ENCODE peak calls at places on chromosomes 16 and 17, in eight cellular contexts. One of them, this sample, is unnamed. For H3K4me1, the result is how much of the 10 kb centered on the place peaks cover.

GRCh38 chr17:81631482-81631881 is 5.4 kb downstream of the NPLOC4 start:
- DNase-seq in CD8-positive, alpha-beta T cell: no peak
- DNase-seq in upper lobe of left lung: no peak
- DNase-seq in naive thymus-derived CD4-positive, alpha-beta T cell: no peak
- DNase-seq in keratinocyte: no peak
- DNase-seq in CD8-positive, alpha-beta memory T cell: no peak
- DNase-seq in mammary epithelial cell: no peak
- DNase-seq in ascending aorta: no peak
- DNase-seq in this sample: no peak

GRCh38 chr16:71358464-71359031 is at the start of gene CALB2:
- DNase-seq in CD8-positive, alpha-beta T cell: peak
- DNase-seq in upper lobe of left lung: peak
- DNase-seq in naive thymus-derived CD4-positive, alpha-beta T cell: peak
- DNase-seq in keratinocyte: no peak
- DNase-seq in CD8-positive, alpha-beta memory T cell: peak
- DNase-seq in mammary epithelial cell: peak
- DNase-seq in ascending aorta: peak
- DNase-seq in this sample: no peak

GRCh38 chr17:82065193-82065637 is 389 bp downstream of the DUS1L start:
- DNase-seq in CD8-positive, alpha-beta T cell: no peak
- DNase-seq in upper lobe of left lung: no peak
- DNase-seq in naive thymus-derived CD4-positive, alpha-beta T cell: no peak
- DNase-seq in keratinocyte: no peak
- DNase-seq in CD8-positive, alpha-beta memory T cell: peak
- DNase-seq in mammary epithelial cell: peak
- DNase-seq in ascending aorta: no peak
- DNase-seq in this sample: no peak

GRCh38 chr16:1641261-1641660 is 29.1 kb downstream of the CRAMP1 start:
- DNase-seq in CD8-positive, alpha-beta T cell: no peak
- DNase-seq in upper lobe of left lung: no peak
- DNase-seq in naive thymus-derived CD4-positive, alpha-beta T cell: no peak
- DNase-seq in keratinocyte: no peak
- DNase-seq in CD8-positive, alpha-beta memory T cell: no peak
- DNase-seq in mammary epithelial cell: no peak
- DNase-seq in ascending aorta: no peak
- DNase-seq in this sample: no peak

GRCh38 chr17:15882777-15883176 is 62.2 kb upstream of the ADORA2B start:
- DNase-seq in CD8-positive, alpha-beta T cell: no peak
- DNase-seq in upper lobe of left lung: no peak
- DNase-seq in naive thymus-derived CD4-positive, alpha-beta T cell: no peak
- DNase-seq in keratinocyte: no peak
- DNase-seq in CD8-positive, alpha-beta memory T cell: no peak
- DNase-seq in mammary epithelial cell: no peak
- DNase-seq in ascending aorta: no peak
- DNase-seq in this sample: no peak

GRCh38 chr16:1781758-1782407 is 488 bp downstream of the SPSB3 start:
- DNase-seq in CD8-positive, alpha-beta T cell: no peak
- DNase-seq in upper lobe of left lung: no peak
- DNase-seq in naive thymus-derived CD4-positive, alpha-beta T cell: peak
- DNase-seq in keratinocyte: no peak
- DNase-seq in CD8-positive, alpha-beta memory T cell: peak
- DNase-seq in mammary epithelial cell: peak
- DNase-seq in ascending aorta: no peak
- DNase-seq in this sample: no peak

GRCh38 chr17:70560471-70560870 is 391.1 kb downstream of the KCNJ2 start:
- DNase-seq in CD8-positive, alpha-beta T cell: no peak
- DNase-seq in upper lobe of left lung: no peak
- DNase-seq in naive thymus-derived CD4-positive, alpha-beta T cell: no peak
- DNase-seq in keratinocyte: no peak
- DNase-seq in CD8-positive, alpha-beta memory T cell: no peak
- DNase-seq in mammary epithelial cell: no peak
- DNase-seq in ascending aorta: no peak
- DNase-seq in this sample: no peak

GRCh38 chr17:59331929-59332889 is 754 bp downstream of the YPEL2 start:
- DNase-seq in CD8-positive, alpha-beta T cell: peak
- DNase-seq in upper lobe of left lung: peak
- DNase-seq in naive thymus-derived CD4-positive, alpha-beta T cell: peak
- DNase-seq in keratinocyte: no peak
- DNase-seq in CD8-positive, alpha-beta memory T cell: peak
- DNase-seq in mammary epithelial cell: peak
- DNase-seq in ascending aorta: peak
- DNase-seq in this sample: no peak

GRCh38 chr16:11711662-11712061 is 31.0 kb downstream of the TXNDC11 start:
- DNase-seq in CD8-positive, alpha-beta T cell: no peak
- DNase-seq in upper lobe of left lung: no peak
- DNase-seq in naive thymus-derived CD4-positive, alpha-beta T cell: no peak
- DNase-seq in keratinocyte: no peak
- DNase-seq in CD8-positive, alpha-beta memory T cell: no peak
- DNase-seq in mammary epithelial cell: no peak
- DNase-seq in ascending aorta: no peak
- DNase-seq in this sample: no peak

GRCh38 chr17:47698749-47699535 is 5.0 kb downstream of the TBKBP1 start:
- DNase-seq in CD8-positive, alpha-beta T cell: peak
- DNase-seq in upper lobe of left lung: peak
- DNase-seq in naive thymus-derived CD4-positive, alpha-beta T cell: peak
- DNase-seq in keratinocyte: no peak
- DNase-seq in CD8-positive, alpha-beta memory T cell: peak
- DNase-seq in mammary epithelial cell: peak
- DNase-seq in ascending aorta: no peak
- DNase-seq in this sample: no peak

GRCh38 chr16:79607587-79607986 is 7.0 kb upstream of the MAF start:
- DNase-seq in CD8-positive, alpha-beta T cell: no peak
- DNase-seq in upper lobe of left lung: no peak
- DNase-seq in naive thymus-derived CD4-positive, alpha-beta T cell: no peak
- DNase-seq in keratinocyte: no peak
- DNase-seq in CD8-positive, alpha-beta memory T cell: no peak
- DNase-seq in mammary epithelial cell: peak
- DNase-seq in ascending aorta: no peak
- DNase-seq in this sample: no peak

GRCh38 chr16:53611151-53611802 is 92.4 kb downstream of the RPGRIP1L start:
- DNase-seq in CD8-positive, alpha-beta T cell: no peak
- DNase-seq in upper lobe of left lung: no peak
- DNase-seq in naive thymus-derived CD4-positive, alpha-beta T cell: no peak
- DNase-seq in keratinocyte: no peak
- DNase-seq in CD8-positive, alpha-beta memory T cell: no peak
- DNase-seq in mammary epithelial cell: no peak
- DNase-seq in ascending aorta: no peak
- DNase-seq in this sample: no peak

GRCh38 chr17:72516772-72517399 is 396.1 kb downstream of the SOX9 start:
- DNase-seq in CD8-positive, alpha-beta T cell: no peak
- DNase-seq in upper lobe of left lung: no peak
- DNase-seq in naive thymus-derived CD4-positive, alpha-beta T cell: no peak
- DNase-seq in keratinocyte: no peak
- DNase-seq in CD8-positive, alpha-beta memory T cell: no peak
- DNase-seq in mammary epithelial cell: no peak
- DNase-seq in ascending aorta: no peak
- DNase-seq in this sample: no peak

GRCh38 chr17:72518810-72519597 is 398.2 kb downstream of the SOX9 start:
- DNase-seq in CD8-positive, alpha-beta T cell: no peak
- DNase-seq in upper lobe of left lung: no peak
- DNase-seq in naive thymus-derived CD4-positive, alpha-beta T cell: no peak
- DNase-seq in keratinocyte: no peak
- DNase-seq in CD8-positive, alpha-beta memory T cell: no peak
- DNase-seq in mammary epithelial cell: no peak
- DNase-seq in ascending aorta: no peak
- DNase-seq in this sample: no peak

GRCh38 chr17:72517413-72518237 is 396.8 kb downstream of the SOX9 start:
- DNase-seq in CD8-positive, alpha-beta T cell: no peak
- DNase-seq in upper lobe of left lung: no peak
- DNase-seq in naive thymus-derived CD4-positive, alpha-beta T cell: no peak
- DNase-seq in keratinocyte: no peak
- DNase-seq in CD8-positive, alpha-beta memory T cell: no peak
- DNase-seq in mammary epithelial cell: no peak
- DNase-seq in ascending aorta: no peak
- DNase-seq in this sample: no peak

GRCh38 chr17:72519598-72519936 is 398.7 kb downstream of the SOX9 start:
- DNase-seq in CD8-positive, alpha-beta T cell: no peak
- DNase-seq in upper lobe of left lung: no peak
- DNase-seq in naive thymus-derived CD4-positive, alpha-beta T cell: no peak
- DNase-seq in keratinocyte: no peak
- DNase-seq in CD8-positive, alpha-beta memory T cell: no peak
- DNase-seq in mammary epithelial cell: no peak
- DNase-seq in ascending aorta: no peak
- DNase-seq in this sample: no peak

GRCh38 chr17:72518333-72518732 is 397.5 kb downstream of the SOX9 start:
- DNase-seq in CD8-positive, alpha-beta T cell: no peak
- DNase-seq in upper lobe of left lung: no peak
- DNase-seq in naive thymus-derived CD4-positive, alpha-beta T cell: no peak
- DNase-seq in keratinocyte: no peak
- DNase-seq in CD8-positive, alpha-beta memory T cell: no peak
- DNase-seq in mammary epithelial cell: no peak
- DNase-seq in ascending aorta: no peak
- DNase-seq in this sample: no peak
- H3K4me1 ChIP-seq in CD8-positive, alpha-beta T cell: under half
- H3K4me1 ChIP-seq in upper lobe of left lung: under half
- H3K4me1 ChIP-seq in naive thymus-derived CD4-positive, alpha-beta T cell: under half
- H3K4me1 ChIP-seq in keratinocyte: under half
- H3K4me1 ChIP-seq in CD8-positive, alpha-beta memory T cell: under half
- H3K4me1 ChIP-seq in mammary epithelial cell: under half
- H3K4me1 ChIP-seq in ascending aorta: under half
- H3K4me1 ChIP-seq in this sample: under half

DNA sequence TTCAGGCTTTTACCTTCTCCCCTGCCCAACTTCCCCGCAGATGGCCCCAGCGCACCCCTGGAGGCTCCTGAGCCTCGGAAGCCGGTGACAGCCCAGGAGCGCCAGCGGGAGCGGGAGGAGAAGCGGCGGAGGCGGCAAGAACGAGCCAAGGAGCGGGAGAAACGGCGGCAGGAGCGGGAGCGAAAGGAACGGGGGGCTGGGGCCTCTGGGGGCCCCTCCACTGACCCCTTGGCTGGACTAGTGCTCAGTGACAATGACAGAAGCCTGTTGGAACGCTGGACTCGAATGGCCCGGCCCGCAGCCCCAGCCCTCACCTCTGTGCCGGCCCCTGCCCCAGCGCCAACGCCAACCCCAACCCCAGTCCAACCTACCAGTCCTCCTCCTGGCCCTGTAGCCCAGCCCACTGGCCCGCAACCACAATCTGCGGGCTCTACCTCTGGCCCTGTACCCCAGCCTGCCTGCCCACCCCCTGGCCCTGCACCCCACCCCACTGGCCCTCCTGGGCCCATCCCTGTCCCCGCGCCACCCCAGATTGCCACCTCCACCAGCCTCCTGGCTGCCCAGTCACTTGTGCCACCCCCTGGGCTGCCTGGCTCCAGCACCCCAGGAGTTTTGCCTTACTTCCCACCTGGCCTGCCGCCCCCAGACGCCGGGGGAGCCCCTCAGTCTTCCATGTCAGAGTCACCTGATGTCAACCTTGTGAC is 3.6 kb downstream of the MAPK7 start:
- DNase-seq in CD8-positive, alpha-beta T cell: no peak
- DNase-seq in upper lobe of left lung: no peak
- DNase-seq in naive thymus-derived CD4-positive, alpha-beta T cell: no peak
- DNase-seq in keratinocyte: no peak
- DNase-seq in CD8-positive, alpha-beta memory T cell: no peak
- DNase-seq in mammary epithelial cell: no peak
- DNase-seq in ascending aorta: no peak
- DNase-seq in this sample: no peak
- H3K27ac ChIP-seq in CD8-positive, alpha-beta T cell: no peak
- H3K27ac ChIP-seq in upper lobe of left lung: peak
- H3K27ac ChIP-seq in naive thymus-derived CD4-positive, alpha-beta T cell: no peak
- H3K27ac ChIP-seq in keratinocyte: no peak
- H3K27ac ChIP-seq in CD8-positive, alpha-beta memory T cell: no peak
- H3K27ac ChIP-seq in mammary epithelial cell: no peak
- H3K27ac ChIP-seq in ascending aorta: peak
- H3K27ac ChIP-seq in this sample: no peak

GRCh38 chr16:67884-68789 is 4.3 kb downstream of the RHBDF1 start:
- DNase-seq in CD8-positive, alpha-beta T cell: no peak
- DNase-seq in upper lobe of left lung: no peak
- DNase-seq in naive thymus-derived CD4-positive, alpha-beta T cell: no peak
- DNase-seq in keratinocyte: no peak
- DNase-seq in CD8-positive, alpha-beta memory T cell: no peak
- DNase-seq in mammary epithelial cell: no peak
- DNase-seq in ascending aorta: no peak
- DNase-seq in this sample: no peak

GRCh38 chr16:65745-66144 is 6.7 kb downstream of the RHBDF1 start:
- DNase-seq in CD8-positive, alpha-beta T cell: peak
- DNase-seq in upper lobe of left lung: peak
- DNase-seq in naive thymus-derived CD4-positive, alpha-beta T cell: peak
- DNase-seq in keratinocyte: no peak
- DNase-seq in CD8-positive, alpha-beta memory T cell: peak
- DNase-seq in mammary epithelial cell: peak
- DNase-seq in ascending aorta: peak
- DNase-seq in this sample: no peak

GRCh38 chr16:64914-65255 is 7.5 kb downstream of the RHBDF1 start:
- DNase-seq in CD8-positive, alpha-beta T cell: no peak
- DNase-seq in upper lobe of left lung: no peak
- DNase-seq in naive thymus-derived CD4-positive, alpha-beta T cell: no peak
- DNase-seq in keratinocyte: no peak
- DNase-seq in CD8-positive, alpha-beta memory T cell: no peak
- DNase-seq in mammary epithelial cell: no peak
- DNase-seq in ascending aorta: no peak
- DNase-seq in this sample: no peak

GRCh38 chr16:67183-67791 is 5.1 kb downstream of the RHBDF1 start:
- DNase-seq in CD8-positive, alpha-beta T cell: no peak
- DNase-seq in upper lobe of left lung: no peak
- DNase-seq in naive thymus-derived CD4-positive, alpha-beta T cell: no peak
- DNase-seq in keratinocyte: no peak
- DNase-seq in CD8-positive, alpha-beta memory T cell: no peak
- DNase-seq in mammary epithelial cell: no peak
- DNase-seq in ascending aorta: no peak
- DNase-seq in this sample: no peak

DNA sequence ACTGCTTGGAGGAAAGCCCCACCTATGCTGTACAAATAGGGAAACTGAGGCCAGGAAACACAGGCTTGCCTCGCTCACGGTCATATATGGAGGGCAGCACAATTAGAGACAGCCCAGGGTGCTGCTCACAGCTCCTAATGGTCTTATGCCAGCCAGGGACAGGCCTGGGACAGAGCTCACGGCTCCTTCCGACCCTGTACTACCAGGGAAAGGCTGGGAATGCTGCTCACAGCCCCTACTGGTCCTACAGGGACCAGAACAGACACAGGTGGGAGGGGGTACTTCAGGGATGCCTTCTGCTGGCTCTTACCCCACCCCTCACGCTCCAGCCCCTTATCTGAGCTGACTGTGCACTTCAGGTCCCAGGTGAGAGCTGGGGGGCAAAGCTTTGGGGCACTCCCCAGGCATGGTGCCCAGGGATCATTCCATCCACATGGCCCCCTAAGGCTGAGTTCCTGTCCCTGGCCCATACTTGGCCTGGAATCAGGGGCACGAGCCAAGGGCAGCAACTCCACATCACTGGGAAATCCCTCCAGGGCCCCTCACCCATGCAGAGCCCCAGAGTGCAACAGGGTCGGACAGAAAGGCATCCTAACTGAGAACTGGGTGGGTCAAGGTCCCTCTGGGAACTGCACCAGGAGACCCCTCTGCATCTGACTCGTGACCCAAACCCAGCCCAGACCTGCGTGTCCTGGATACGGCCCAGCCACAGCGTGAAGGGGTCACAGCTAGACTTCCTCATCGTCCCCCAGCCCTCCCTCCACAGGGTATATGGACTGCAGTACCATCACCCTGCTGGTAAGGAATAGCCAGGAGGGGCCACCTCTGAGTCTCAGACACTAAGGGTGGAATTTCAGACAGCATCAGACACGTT is 5.9 kb downstream of the RHBDF1 start:
- DNase-seq in CD8-positive, alpha-beta T cell: no peak
- DNase-seq in upper lobe of left lung: no peak
- DNase-seq in naive thymus-derived CD4-positive, alpha-beta T cell: no peak
- DNase-seq in keratinocyte: no peak
- DNase-seq in CD8-positive, alpha-beta memory T cell: no peak
- DNase-seq in mammary epithelial cell: no peak
- DNase-seq in ascending aorta: no peak
- DNase-seq in this sample: no peak
- H3K4me1 ChIP-seq in CD8-positive, alpha-beta T cell: under half
- H3K4me1 ChIP-seq in upper lobe of left lung: under half
- H3K4me1 ChIP-seq in naive thymus-derived CD4-positive, alpha-beta T cell: under half
- H3K4me1 ChIP-seq in keratinocyte: under half
- H3K4me1 ChIP-seq in CD8-positive, alpha-beta memory T cell: under half
- H3K4me1 ChIP-seq in mammary epithelial cell: under half
- H3K4me1 ChIP-seq in ascending aorta: half or more
- H3K4me1 ChIP-seq in this sample: under half

GRCh38 chr17:44147812-44148211 is 6.1 kb downstream of the HROB start:
- DNase-seq in CD8-positive, alpha-beta T cell: no peak
- DNase-seq in upper lobe of left lung: no peak
- DNase-seq in naive thymus-derived CD4-positive, alpha-beta T cell: no peak
- DNase-seq in keratinocyte: no peak
- DNase-seq in CD8-positive, alpha-beta memory T cell: no peak
- DNase-seq in mammary epithelial cell: no peak
- DNase-seq in ascending aorta: no peak
- DNase-seq in this sample: no peak
- H3K27ac ChIP-seq in CD8-positive, alpha-beta T cell: no peak
- H3K27ac ChIP-seq in upper lobe of left lung: no peak
- H3K27ac ChIP-seq in naive thymus-derived CD4-positive, alpha-beta T cell: no peak
- H3K27ac ChIP-seq in keratinocyte: no peak
- H3K27ac ChIP-seq in CD8-positive, alpha-beta memory T cell: no peak
- H3K27ac ChIP-seq in mammary epithelial cell: no peak
- H3K27ac ChIP-seq in ascending aorta: no peak
- H3K27ac ChIP-seq in this sample: no peak

This sample was measured in iPS DF 6.9.